ENCODE peak calls at places on chromosomes 12 and 14, in four cellular contexts. F, Y, K and M are unnamed samples.

GRCh38 chr14:22227084-22227483 is 361.9 kb downstream of the DAD1 start:
- DNase-seq in F (no peak), Y (no peak), K (no peak), M (no peak)

GRCh38 chr12:75476076-75476475 is 4.5 kb upstream of the GLIPR1 start:
- DNase-seq in F (no peak), Y (no peak), K (no peak), M (no peak)

GRCh38 chr12:52566847-52567291 is 6.8 kb downstream of the KRT74 start:
- DNase-seq in F (peak; percentile 83), Y (no peak), K (no peak), M (no peak)

GRCh38 chr14:105087308-105087962 is 22.2 kb upstream of the GPR132 start:
- DNase-seq in F (peak; percentile 81), Y (peak; percentile 63), K (peak; percentile 86), M (peak; percentile 91)

GRCh38 chr14:56235388-56235787 is 117.2 kb downstream of the PELI2 start:
- DNase-seq in F (no peak), Y (no peak), K (no peak), M (no peak)

GRCh38 chr12:56414401-56414800 is 34.8 kb downstream of the TIMELESS start:
- DNase-seq in F (no peak), Y (no peak), K (no peak), M (no peak)

GRCh38 chr12:69570545-69571399 is 14.5 kb upstream of the CCT2 start:
- DNase-seq in F (no peak), Y (peak; percentile 87), K (peak; percentile 80), M (no peak)

GRCh38 chr14:73613419-73613963 is 1.2 kb downstream of the ACOT6 start:
- DNase-seq in F (no peak), Y (no peak), K (no peak), M (no peak)

GRCh38 chr12:65121956-65122469 is 908 bp upstream of the WIF1 start:
- DNase-seq in F (no peak), Y (no peak), K (no peak), M (no peak)
- H3K4me3 ChIP-seq in F (no peak overlapping the region), Y (peak overlapping the region; percentile 58), K (no peak overlapping the region), M (no peak overlapping the region)

GRCh38 chr14:103485504-103485903 is 37.1 kb downstream of the CKB start:
- DNase-seq in F (no peak), Y (no peak), K (no peak), M (no peak)

GRCh38 chr14:103492156-103492555 is 30.5 kb downstream of the CKB start:
- DNase-seq in F (no peak), Y (no peak), K (no peak), M (no peak)

GRCh38 chr14:103491691-103492090 is 30.9 kb downstream of the CKB start:
- DNase-seq in F (no peak), Y (no peak), K (no peak), M (no peak)

GRCh38 chr14:103488071-103488470 is 34.6 kb downstream of the CKB start:
- DNase-seq in F (no peak), Y (no peak), K (no peak), M (no peak)

GRCh38 chr14:103488960-103489359 is 33.7 kb downstream of the CKB start:
- DNase-seq in F (no peak), Y (no peak), K (peak; percentile 45), M (no peak)
- H3K4me1 ChIP-seq in F (no peaks in the 10 kb centered on the region), Y (no peaks in the 10 kb centered on the region), K (peaks cover 26% of the 10 kb centered on the region), M (peaks cover 2% of the 10 kb centered on the region)

GRCh38 chr12:57852195-57852594 is 5.7 kb upstream of the CTDSP2 start:
- DNase-seq in F (peak; percentile 34), Y (no peak), K (no peak), M (no peak)
- H3K4me3 ChIP-seq in F (no peak overlapping the region), Y (peak overlapping the region; percentile 68), K (peak overlapping the region; percentile 57), M (no peak overlapping the region)

GRCh38 chr14:101843038-101843437 is 81.5 kb downstream of the PPP2R5C start:
- DNase-seq in F (no peak), Y (no peak), K (no peak), M (no peak)

GRCh38 chr14:101845496-101845895 is 84.0 kb downstream of the PPP2R5C start:
- DNase-seq in F (no peak), Y (no peak), K (no peak), M (no peak)

GRCh38 chr14:101844752-101845151 is 83.2 kb downstream of the PPP2R5C start:
- DNase-seq in F (no peak), Y (no peak), K (no peak), M (no peak)

GRCh38 chr14:101843665-101844064 is 82.2 kb downstream of the PPP2R5C start:
- DNase-seq in F (peak; percentile 82), Y (peak; percentile 55), K (no peak), M (no peak)

DNA sequence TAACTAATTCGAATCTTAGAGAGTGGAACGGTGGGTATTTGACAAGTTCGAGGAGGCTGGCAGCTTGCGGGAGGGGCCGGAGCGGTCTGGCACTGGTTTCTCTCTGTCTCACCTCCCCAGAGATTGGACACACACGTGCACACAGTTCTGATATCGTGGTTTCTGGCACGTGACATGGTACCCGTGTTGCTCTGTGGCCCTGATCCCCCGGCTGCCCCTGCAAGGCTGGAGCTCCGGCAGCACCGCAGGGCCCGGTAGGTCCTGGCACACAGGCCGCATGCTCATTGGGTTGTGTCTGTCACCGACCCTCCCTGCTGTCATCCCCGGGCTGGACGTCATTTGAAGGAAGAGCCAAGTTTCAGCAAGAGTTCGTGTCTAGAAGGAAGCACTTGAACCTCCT is 82.7 kb downstream of the PPP2R5C start:
- DNase-seq in F (peak; percentile 82), Y (no peak), K (no peak), M (no peak)
- H3K4me1 ChIP-seq in F (peaks cover 55% of the 10 kb centered on the region), Y (peaks cover 11% of the 10 kb centered on the region), K (no peaks in the 10 kb centered on the region), M (no peaks in the 10 kb centered on the region)